ENCODE peak calls at places on chromosomes 12 and 14, in six cellular contexts. E, X, S, C, D and R are unnamed samples.

GRCh38 chr14:24251880-24252288 is 9.5 kb upstream of the TINF2 start:
- DNase-seq in E (no peak), X (no peak), S (no peak), C (no peak), D (no peak), R (no peak)

GRCh38 chr14:68458840-68459469 is 333.9 kb downstream of the ZFP36L1 start:
- DNase-seq in E (no peak), X (peak; percentile 64), S (peak; percentile 76), C (peak; percentile 73), D (peak; percentile 45), R (no peak)

GRCh38 chr14:29716150-29716549 is 211.5 kb downstream of the PRKD1 start:
- DNase-seq in E (no peak), X (no peak), S (no peak), C (no peak), D (no peak), R (no peak)

GRCh38 chr14:97841762-97842161 is 1044.6 kb downstream of the VRK1 start:
- DNase-seq in E (no peak), X (no peak), S (no peak), C (no peak), D (no peak), R (no peak)

GRCh38 chr12:91835693-91836092 is 310.0 kb downstream of the BTG1 start:
- DNase-seq in E (no peak), X (no peak), S (no peak), C (no peak), D (no peak), R (no peak)

GRCh38 chr12:115438314-115438713 is 754.3 kb upstream of the TBX3 start:
- DNase-seq in E (no peak), X (no peak), S (no peak), C (no peak), D (no peak), R (no peak)

GRCh38 chr14:66619952-66620351 is 112.0 kb downstream of the GPHN start:
- DNase-seq in E (no peak), X (no peak), S (no peak), C (no peak), D (no peak), R (no peak)

GRCh38 chr12:39620664-39621658 is 1.4 kb upstream of the ABCD2 start:
- DNase-seq in E (no peak), X (no peak), S (no peak), C (no peak), D (no peak), R (peak; percentile 13)

GRCh38 chr14:68403794-68404522 is 388.9 kb downstream of the ZFP36L1 start:
- DNase-seq in E (no peak), X (no peak), S (no peak), C (no peak), D (no peak), R (no peak)

GRCh38 chr14:105537580-105538474 is 11.4 kb downstream of the TMEM121 start:
- DNase-seq in E (no peak), X (peak; percentile 64), S (no peak), C (peak; percentile 32), D (peak; percentile 53), R (peak; percentile 68)

GRCh38 chr12:51351913-51352532 is 5.5 kb upstream of the CELA1 start:
- DNase-seq in E (no peak), X (peak; percentile 52), S (no peak), C (peak; percentile 75), D (no peak), R (peak; percentile 63)

GRCh38 chr14:20429801-20430669 is 5.9 kb downstream of the KLHL33 start:
- DNase-seq in E (no peak), X (peak; percentile 58), S (no peak), C (no peak), D (peak; percentile 39), R (no peak)

GRCh38 chr12:99119943-99120342 is 474.9 kb downstream of the APAF1 start:
- DNase-seq in E (no peak), X (no peak), S (no peak), C (no peak), D (no peak), R (no peak)

GRCh38 chr12:6606331-6607131 is 648 bp downstream of the CHD4 start:
- DNase-seq in E (peak; percentile 43), X (peak; percentile 69), S (peak; percentile 80), C (peak; percentile 78), D (peak; percentile 77), R (peak; percentile 77)

GRCh38 chr12:12533238-12533829 is 29.3 kb downstream of the DUSP16 start:
- DNase-seq in E (no peak), X (peak; percentile 75), S (no peak), C (peak; percentile 69), D (peak; percentile 34), R (peak; percentile 66)

GRCh38 chr14:66482873-66483272 is 3.3 kb upstream of the CCDC196 start:
- DNase-seq in E (no peak), X (no peak), S (no peak), C (no peak), D (no peak), R (no peak)

GRCh38 chr12:118042091-118042490 is 18.9 kb downstream of the WSB2 start:
- DNase-seq in E (no peak), X (no peak), S (no peak), C (no peak), D (no peak), R (no peak)

GRCh38 chr12:94134226-94134795 is 14.1 kb upstream of the PLXNC1 start:
- DNase-seq in E (no peak), X (no peak), S (peak; percentile 25), C (peak; percentile 78), D (no peak), R (peak; percentile 27)

GRCh38 chr14:38256358-38256840 is 506 bp upstream of the CLEC14A start:
- DNase-seq in E (no peak), X (no peak), S (peak; percentile 74), C (no peak), D (no peak), R (no peak)

GRCh38 chr12:52835271-52836041 is 1.3 kb upstream of the KRT79 start:
- DNase-seq in E (no peak), X (no peak), S (no peak), C (no peak), D (no peak), R (no peak)

GRCh38 chr14:100898935-100899840 is 4.3 kb downstream of the RTL1 start:
- DNase-seq in E (no peak), X (peak; percentile 25), S (no peak), C (peak; percentile 13), D (peak; percentile 30), R (peak; percentile 69)

GRCh38 chr12:76713986-76714385 is 49.9 kb upstream of the ZDHHC17 start:
- DNase-seq in E (no peak), X (no peak), S (no peak), C (no peak), D (no peak), R (no peak)
- H3K4me1 ChIP-seq in E (no peaks in the 10 kb centered on the region), X (no peaks in the 10 kb centered on the region), S (no peaks in the 10 kb centered on the region), C (peaks cover 14% of the 10 kb centered on the region), D (peaks cover 6% of the 10 kb centered on the region), R (no peaks in the 10 kb centered on the region)

GRCh38 chr12:120710805-120711296 is 593 bp downstream of the UNC119B start:
- DNase-seq in E (no peak), X (peak; percentile 51), S (peak; percentile 27), C (peak; percentile 52), D (no peak), R (peak; percentile 26)

GRCh38 chr12:120711411-120711810 is 1.2 kb downstream of the UNC119B start:
- DNase-seq in E (no peak), X (peak; percentile 40), S (no peak), C (no peak), D (no peak), R (peak; percentile 31)

GRCh38 chr12:120709976-120710804 is at the start of gene UNC119B:
- DNase-seq in E (no peak), X (peak; percentile 77), S (peak; percentile 48), C (peak; percentile 86), D (peak; percentile 78), R (peak; percentile 86)

GRCh38 chr12:120713861-120714482 is 3.7 kb downstream of the UNC119B start:
- DNase-seq in E (peak; percentile 56), X (peak; percentile 87), S (peak; percentile 79), C (peak; percentile 93), D (no peak), R (peak; percentile 85)

DNA sequence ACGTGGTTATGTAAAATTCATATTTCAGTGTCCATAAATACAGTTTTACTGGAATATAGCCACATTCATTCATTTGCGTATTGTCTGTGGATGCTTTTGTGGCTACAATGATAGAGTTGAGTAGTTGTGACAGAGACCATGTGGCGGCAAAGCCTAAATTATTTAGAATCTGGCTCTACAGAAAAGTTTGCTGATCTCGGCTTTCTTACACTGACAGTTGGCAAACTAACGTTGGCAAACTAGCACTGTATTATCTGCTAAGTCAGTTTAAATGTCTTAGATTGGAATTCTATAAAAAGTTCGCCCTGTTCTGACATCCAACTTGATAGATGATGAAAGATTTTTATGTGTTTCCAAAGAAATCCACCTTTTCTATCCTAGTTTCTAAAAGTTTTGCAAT is 2.4 kb downstream of the UNC119B start:
- DNase-seq in E (no peak), X (no peak), S (no peak), C (no peak), D (no peak), R (no peak)
- H3K36me3 ChIP-seq in E (peaks cover 19% of the 10 kb centered on the region), X (no peaks in the 10 kb centered on the region), S (no peaks in the 10 kb centered on the region), C (no peaks in the 10 kb centered on the region), D (peaks cover 41% of the 10 kb centered on the region), R (peaks cover 40% of the 10 kb centered on the region)

GRCh38 chr12:69602954-69603353 is 7.8 kb downstream of the LRRC10 start:
- DNase-seq in E (no peak), X (no peak), S (no peak), C (no peak), D (no peak), R (no peak)
- TF ChIP-seq CTCF in E (no peak), X (no peak), S (no peak), C (no peak), D (no peak), R (no peak)

DNA sequence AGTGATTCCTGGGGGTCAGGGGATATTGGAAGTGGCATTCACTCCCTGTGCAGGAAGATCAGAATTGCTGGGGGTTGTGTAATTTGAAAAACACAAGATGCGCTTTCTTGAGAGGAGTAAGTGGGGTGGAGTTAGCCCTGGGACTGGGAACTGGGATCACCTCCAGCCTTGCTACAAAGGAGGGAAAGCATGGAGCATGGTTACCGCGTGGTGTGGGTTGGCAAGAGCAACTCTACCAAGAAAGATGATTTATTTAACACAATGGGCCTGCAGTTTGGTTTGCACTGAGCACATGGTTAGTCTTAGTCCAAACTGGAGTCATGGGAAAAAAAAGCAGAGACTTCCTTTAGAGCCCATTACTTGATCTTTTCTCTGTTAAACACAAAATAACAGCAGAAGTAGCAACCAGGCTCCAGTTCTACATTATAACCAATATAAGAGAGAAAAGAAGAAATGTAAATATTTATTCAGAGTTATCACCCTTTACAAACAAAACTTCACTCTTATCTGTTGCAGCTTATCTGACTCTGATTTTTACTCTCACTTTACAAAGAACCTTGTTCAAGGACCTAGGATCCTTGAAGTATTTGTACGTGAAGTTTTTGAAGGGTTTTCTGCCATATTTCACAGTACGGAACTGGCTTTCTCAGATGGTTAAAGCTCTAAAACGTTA is 2.1 kb upstream of the NIN start:
- DNase-seq in E (no peak), X (no peak), S (no peak), C (no peak), D (no peak), R (no peak)
- H3K4me1 ChIP-seq in E (peaks cover 11% of the 10 kb centered on the region), X (no peaks in the 10 kb centered on the region), S (no peaks in the 10 kb centered on the region), C (peaks cover 11% of the 10 kb centered on the region), D (peaks cover 34% of the 10 kb centered on the region), R (no peaks in the 10 kb centered on the region)

GRCh38 chr12:64695550-64695949 is 63.7 kb downstream of the GNS start:
- DNase-seq in E (no peak), X (no peak), S (no peak), C (no peak), D (no peak), R (no peak)
- H3K36me3 ChIP-seq in E (peaks cover 29% of the 10 kb centered on the region), X (no peaks in the 10 kb centered on the region), S (no peaks in the 10 kb centered on the region), C (no peaks in the 10 kb centered on the region), D (peaks cover 30% of the 10 kb centered on the region), R (peaks cover 11% of the 10 kb centered on the region)

GRCh38 chr12:107484941-107485340 is 200.7 kb upstream of the PWP1 start:
- DNase-seq in E (no peak), X (no peak), S (no peak), C (no peak), D (no peak), R (no peak)
- TF ChIP-seq CTCF in E (no peak), X (no peak), S (no peak), C (no peak), D (no peak), R (no peak)